ENCODE peak calls at places on chromosomes 1 and 21, in nine cellular contexts. J is HL-60, F is HEK293T, G is Calu3, T is spleen, Q is SJSA1, C is GM23248, M is hepatocyte, V is kidney. Z is an unnamed sample.

GRCh38 chr21:33261635-33262034 is 4.5 kb upstream of the IL10RB start:
- DNase-seq in J (peak), F (no peak), G (no peak), T (no peak), Q (no peak), C (peak), M (no peak), V (no peak), Z (peak)

GRCh38 chr1:12546771-12547585 is 71.0 kb downstream of the DHRS3 start:
- DNase-seq in J (no peak), F (peak), G (no peak), T (no peak), Q (no peak), C (no peak), M (no peak), V (no peak), Z (no peak)

GRCh38 chr1:221187174-221187573 is 307.9 kb downstream of the HLX start:
- DNase-seq in J (no peak), F (no peak), G (no peak), T (no peak), Q (no peak), C (no peak), M (no peak), V (no peak), Z (no peak)

GRCh38 chr1:228225165-228225710 is 17.4 kb downstream of the OBSCN start:
- DNase-seq in J (no peak), F (no peak), G (no peak), T (no peak), Q (peak), C (no peak), M (no peak), V (no peak), Z (no peak)

GRCh38 chr1:180424848-180425457 is 77.4 kb downstream of the ACBD6 start:
- DNase-seq in J (no peak), F (peak), G (no peak), T (no peak), Q (no peak), C (no peak), M (no peak), V (no peak), Z (no peak)

GRCh38 chr1:35726814-35727433 is 8.2 kb upstream of the C1orf216 start:
- DNase-seq in J (peak), F (peak), G (peak), T (no peak), Q (no peak), C (peak), M (peak), V (no peak), Z (peak)

GRCh38 chr1:36879613-36880012 is 154.7 kb downstream of the GRIK3 start:
- DNase-seq in J (no peak), F (no peak), G (no peak), T (no peak), Q (peak), C (no peak), M (no peak), V (no peak), Z (no peak)

GRCh38 chr1:209208648-209209047 is 374.9 kb upstream of the CAMK1G start:
- DNase-seq in J (no peak), F (no peak), G (no peak), T (no peak), Q (no peak), C (no peak), M (no peak), V (no peak), Z (no peak)